ENCODE peak calls at places on chromosomes 16 and 17, in seven cellular contexts. One of them, this sample, is unnamed.

GRCh38 chr17:82046903-82047302 is 4.7 kb downstream of the RFNG start:
- DNase-seq in activated T-helper 1 cell treated with Interleukin-2 at 50 U/mL for 16 hours: no peak
- DNase-seq in NAMALWA: no peak
- DNase-seq in stromal cell of bone marrow: no peak
- DNase-seq in cardiac fibroblast: no peak
- DNase-seq in body of pancreas: no peak
- DNase-seq in CD8-positive, alpha-beta memory T cell: no peak
- DNase-seq in this sample: no peak

GRCh38 chr17:59311051-59311468 is 20.4 kb upstream of the YPEL2 start:
- DNase-seq in cardiac fibroblast: peak
- DNase-seq in activated T-helper 1 cell treated with Interleukin-2 at 50 U/mL for 16 hours: no peak
- DNase-seq in stromal cell of bone marrow: peak
- DNase-seq in CD8-positive, alpha-beta memory T cell: peak
- DNase-seq in body of pancreas: peak
- DNase-seq in NAMALWA: peak
- DNase-seq in this sample: peak

GRCh38 chr17:18070861-18071340 is 16.8 kb upstream of the DRG2 start:
- DNase-seq in cardiac fibroblast: peak
- DNase-seq in CD8-positive, alpha-beta memory T cell: no peak
- DNase-seq in activated T-helper 1 cell treated with Interleukin-2 at 50 U/mL for 16 hours: no peak
- DNase-seq in body of pancreas: no peak
- DNase-seq in NAMALWA: no peak
- DNase-seq in stromal cell of bone marrow: peak
- DNase-seq in this sample: no peak

GRCh38 chr17:70137451-70138230 is 31.7 kb upstream of the KCNJ2 start:
- DNase-seq in NAMALWA: peak
- DNase-seq in body of pancreas: no peak
- DNase-seq in CD8-positive, alpha-beta memory T cell: no peak
- DNase-seq in stromal cell of bone marrow: peak
- DNase-seq in cardiac fibroblast: peak
- DNase-seq in activated T-helper 1 cell treated with Interleukin-2 at 50 U/mL for 16 hours: no peak
- DNase-seq in this sample: no peak

GRCh38 chr17:82299452-82299851 is 18.0 kb downstream of the CD7 start:
- DNase-seq in body of pancreas: no peak
- DNase-seq in NAMALWA: no peak
- DNase-seq in cardiac fibroblast: no peak
- DNase-seq in stromal cell of bone marrow: no peak
- DNase-seq in activated T-helper 1 cell treated with Interleukin-2 at 50 U/mL for 16 hours: no peak
- DNase-seq in CD8-positive, alpha-beta memory T cell: no peak
- DNase-seq in this sample: no peak

GRCh38 chr17:63665527-63666214 is 34.3 kb downstream of the LIMD2 start:
- DNase-seq in body of pancreas: no peak
- DNase-seq in cardiac fibroblast: no peak
- DNase-seq in CD8-positive, alpha-beta memory T cell: no peak
- DNase-seq in stromal cell of bone marrow: no peak
- DNase-seq in NAMALWA: peak
- DNase-seq in activated T-helper 1 cell treated with Interleukin-2 at 50 U/mL for 16 hours: no peak
- DNase-seq in this sample: no peak

GRCh38 chr17:15341385-15341849 is at the start of gene TEKT3:
- DNase-seq in stromal cell of bone marrow: peak
- DNase-seq in body of pancreas: peak
- DNase-seq in cardiac fibroblast: peak
- DNase-seq in CD8-positive, alpha-beta memory T cell: no peak
- DNase-seq in NAMALWA: no peak
- DNase-seq in activated T-helper 1 cell treated with Interleukin-2 at 50 U/mL for 16 hours: no peak
- DNase-seq in this sample: peak

GRCh38 chr16:15440852-15441251 is 6.5 kb downstream of the BMERB1 start:
- DNase-seq in NAMALWA: no peak
- DNase-seq in stromal cell of bone marrow: peak
- DNase-seq in CD8-positive, alpha-beta memory T cell: no peak
- DNase-seq in cardiac fibroblast: peak
- DNase-seq in body of pancreas: no peak
- DNase-seq in activated T-helper 1 cell treated with Interleukin-2 at 50 U/mL for 16 hours: no peak
- DNase-seq in this sample: no peak

GRCh38 chr17:82061047-82061925 is 4.3 kb downstream of the DUS1L start:
- DNase-seq in NAMALWA: no peak
- DNase-seq in cardiac fibroblast: no peak
- DNase-seq in stromal cell of bone marrow: no peak
- DNase-seq in activated T-helper 1 cell treated with Interleukin-2 at 50 U/mL for 16 hours: no peak
- DNase-seq in CD8-positive, alpha-beta memory T cell: no peak
- DNase-seq in body of pancreas: no peak
- DNase-seq in this sample: no peak

GRCh38 chr16:23323224-23324030 is 21.3 kb downstream of the SCNN1B start:
- DNase-seq in stromal cell of bone marrow: no peak
- DNase-seq in activated T-helper 1 cell treated with Interleukin-2 at 50 U/mL for 16 hours: no peak
- DNase-seq in NAMALWA: no peak
- DNase-seq in CD8-positive, alpha-beta memory T cell: no peak
- DNase-seq in body of pancreas: no peak
- DNase-seq in cardiac fibroblast: no peak
- DNase-seq in this sample: no peak

GRCh38 chr17:77147357-77147801 is 6.6 kb downstream of the SEC14L1 start:
- DNase-seq in stromal cell of bone marrow: no peak
- DNase-seq in CD8-positive, alpha-beta memory T cell: no peak
- DNase-seq in activated T-helper 1 cell treated with Interleukin-2 at 50 U/mL for 16 hours: no peak
- DNase-seq in cardiac fibroblast: no peak
- DNase-seq in NAMALWA: no peak
- DNase-seq in body of pancreas: peak
- DNase-seq in this sample: no peak

GRCh38 chr17:19652595-19652994 is 4.0 kb downstream of the ALDH3A2 start:
- DNase-seq in activated T-helper 1 cell treated with Interleukin-2 at 50 U/mL for 16 hours: no peak
- DNase-seq in stromal cell of bone marrow: peak
- DNase-seq in body of pancreas: no peak
- DNase-seq in NAMALWA: no peak
- DNase-seq in CD8-positive, alpha-beta memory T cell: no peak
- DNase-seq in cardiac fibroblast: peak
- DNase-seq in this sample: no peak

GRCh38 chr17:77842906-77843249 is 115.6 kb upstream of the TNRC6C start:
- DNase-seq in NAMALWA: no peak
- DNase-seq in body of pancreas: no peak
- DNase-seq in stromal cell of bone marrow: no peak
- DNase-seq in activated T-helper 1 cell treated with Interleukin-2 at 50 U/mL for 16 hours: no peak
- DNase-seq in cardiac fibroblast: no peak
- DNase-seq in CD8-positive, alpha-beta memory T cell: no peak
- DNase-seq in this sample: no peak

GRCh38 chr16:86483-86952 is 8.5 kb downstream of the MPG start:
- DNase-seq in NAMALWA: no peak
- DNase-seq in CD8-positive, alpha-beta memory T cell: peak
- DNase-seq in stromal cell of bone marrow: no peak
- DNase-seq in body of pancreas: no peak
- DNase-seq in cardiac fibroblast: no peak
- DNase-seq in activated T-helper 1 cell treated with Interleukin-2 at 50 U/mL for 16 hours: no peak
- DNase-seq in this sample: no peak

GRCh38 chr16:50810241-50810965 is 68.5 kb downstream of the CYLD start:
- DNase-seq in activated T-helper 1 cell treated with Interleukin-2 at 50 U/mL for 16 hours: no peak
- DNase-seq in stromal cell of bone marrow: no peak
- DNase-seq in body of pancreas: no peak
- DNase-seq in CD8-positive, alpha-beta memory T cell: no peak
- DNase-seq in cardiac fibroblast: no peak
- DNase-seq in NAMALWA: no peak
- DNase-seq in this sample: no peak

GRCh38 chr16:30377050-30377811 is 2.6 kb downstream of the MYL11 start:
- DNase-seq in cardiac fibroblast: no peak
- DNase-seq in CD8-positive, alpha-beta memory T cell: peak
- DNase-seq in body of pancreas: no peak
- DNase-seq in activated T-helper 1 cell treated with Interleukin-2 at 50 U/mL for 16 hours: no peak
- DNase-seq in NAMALWA: no peak
- DNase-seq in stromal cell of bone marrow: no peak
- DNase-seq in this sample: no peak